ENCODE peak calls at places on chromosome X, in seven cellular contexts. Q, B, X, O, Y, E and C are unnamed samples.

GRCh38 chrX:71111141-71111843 is at the start of gene IL2RG:
- DNase-seq in Q (no peak), B (no peak), X (no peak), O (peak), Y (no peak), E (no peak), C (no peak)

GRCh38 chrX:48999030-48999429 is 3.0 kb downstream of the GRIPAP1 start:
- DNase-seq in Q (no peak), B (no peak), X (no peak), O (no peak), Y (no peak), E (no peak), C (no peak)

GRCh38 chrX:70255452-70255851 is 4.6 kb downstream of the P2RY4 start:
- DNase-seq in Q (no peak), B (no peak), X (no peak), O (no peak), Y (no peak), E (no peak), C (no peak)

GRCh38 chrX:11533211-11533651 is 132.5 kb downstream of the ARHGAP6 start:
- DNase-seq in Q (no peak), B (no peak), X (no peak), O (no peak), Y (no peak), E (peak), C (no peak)

GRCh38 chrX:329291-329910 is 10.8 kb upstream of the GTPBP6 start:
- DNase-seq in Q (peak), B (no peak), X (no peak), O (no peak), Y (no peak), E (no peak), C (peak)

GRCh38 chrX:88135735-88136134 is 611.3 kb upstream of the CPXCR1 start:
- DNase-seq in Q (no peak), B (no peak), X (no peak), O (no peak), Y (no peak), E (no peak), C (no peak)

GRCh38 chrX:41384041-41384705 is 50.2 kb downstream of the DDX3X start:
- DNase-seq in Q (peak), B (no peak), X (no peak), O (no peak), Y (peak), E (no peak), C (peak)

GRCh38 chrX:129779086-129779672 is 570 bp upstream of the SASH3 start:
- DNase-seq in Q (no peak), B (no peak), X (no peak), O (no peak), Y (no peak), E (no peak), C (peak)

GRCh38 chrX:5586726-5587125 is 641.9 kb downstream of the NLGN4X start:
- DNase-seq in Q (no peak), B (no peak), X (no peak), O (no peak), Y (no peak), E (no peak), C (no peak)

GRCh38 chrX:4240541-4241194 is 527.2 kb upstream of the PRKX start:
- DNase-seq in Q (no peak), B (no peak), X (no peak), O (peak), Y (no peak), E (no peak), C (no peak)

GRCh38 chrX:56288607-56289006 is 56.5 kb downstream of the KLF8 start:
- DNase-seq in Q (no peak), B (no peak), X (no peak), O (no peak), Y (no peak), E (no peak), C (no peak)

GRCh38 chrX:91331476-91331875 is 103.2 kb upstream of the PABPC5 start:
- DNase-seq in Q (no peak), B (no peak), X (no peak), O (no peak), Y (no peak), E (no peak), C (no peak)

GRCh38 chrX:11462648-11463047 is 169.4 kb downstream of the AMELX start:
- DNase-seq in Q (no peak), B (no peak), X (no peak), O (no peak), Y (no peak), E (no peak), C (no peak)

GRCh38 chrX:95539041-95539440 is 1145.6 kb upstream of the DIAPH2 start:
- DNase-seq in Q (no peak), B (no peak), X (no peak), O (no peak), Y (no peak), E (no peak), C (no peak)

GRCh38 chrX:132592880-132593279 is 104.0 kb upstream of the MBNL3 start:
- DNase-seq in Q (no peak), B (no peak), X (peak), O (no peak), Y (no peak), E (no peak), C (no peak)

GRCh38 chrX:30301977-30302376 is 7.2 kb downstream of the NR0B1 start:
- DNase-seq in Q (no peak), B (no peak), X (no peak), O (no peak), Y (no peak), E (no peak), C (no peak)

GRCh38 chrX:129798888-129799287 is 19.1 kb downstream of the SASH3 start:
- DNase-seq in Q (no peak), B (no peak), X (no peak), O (no peak), Y (no peak), E (no peak), C (no peak)

GRCh38 chrX:20116575-20117240 is at the start of gene MAP7D2:
- DNase-seq in Q (no peak), B (no peak), X (no peak), O (no peak), Y (no peak), E (peak), C (no peak)